ENCODE peak calls at places on chromosomes 11 and 22, in four cellular contexts. T is GM12878, X is WTC11, C is K562. J is an unnamed sample.

GRCh38 chr11:9799901-9800300 is 136.0 kb downstream of the SWAP70 start:
- DNase-seq in C (no peak), T (no peak), X (no peak), J (no peak)

GRCh38 chr11:70387564-70387963 is 10.8 kb upstream of the CTTN start:
- DNase-seq in C (no peak), X (no peak), T (no peak), J (no peak)

GRCh38 chr11:78657441-78657840 is 82.8 kb upstream of the NARS2 start:
- DNase-seq in T (no peak), X (no peak), C (no peak), J (no peak)

GRCh38 chr11:27350503-27350902 is 12.5 kb downstream of the CCDC34 start:
- DNase-seq in C (no peak), T (no peak), X (no peak), J (no peak)

GRCh38 chr11:19437760-19438159 is 197.0 kb upstream of the E2F8 start:
- DNase-seq in X (no peak), C (no peak), T (no peak), J (no peak)

GRCh38 chr11:73729594-73730206 is 31.2 kb downstream of the RAB6A start:
- DNase-seq in X (peak; percentile 67), C (peak; percentile 49), T (no peak), J (peak; percentile 28)

GRCh38 chr11:134675983-134676382 is 263.9 kb upstream of the B3GAT1 start:
- DNase-seq in X (no peak), T (no peak), C (no peak), J (no peak)

GRCh38 chr22:25060522-25061071 is 108.1 kb downstream of the KIAA1671 start:
- DNase-seq in T (no peak), X (no peak), C (peak; percentile 16), J (no peak)

GRCh38 chr11:94650756-94651155 is 83.6 kb downstream of the PIWIL4 start:
- DNase-seq in C (no peak), T (no peak), X (no peak), J (no peak)

GRCh38 chr11:135022430-135022829 is 610.4 kb upstream of the B3GAT1 start:
- DNase-seq in C (no peak), T (no peak), X (no peak), J (no peak)

DNA sequence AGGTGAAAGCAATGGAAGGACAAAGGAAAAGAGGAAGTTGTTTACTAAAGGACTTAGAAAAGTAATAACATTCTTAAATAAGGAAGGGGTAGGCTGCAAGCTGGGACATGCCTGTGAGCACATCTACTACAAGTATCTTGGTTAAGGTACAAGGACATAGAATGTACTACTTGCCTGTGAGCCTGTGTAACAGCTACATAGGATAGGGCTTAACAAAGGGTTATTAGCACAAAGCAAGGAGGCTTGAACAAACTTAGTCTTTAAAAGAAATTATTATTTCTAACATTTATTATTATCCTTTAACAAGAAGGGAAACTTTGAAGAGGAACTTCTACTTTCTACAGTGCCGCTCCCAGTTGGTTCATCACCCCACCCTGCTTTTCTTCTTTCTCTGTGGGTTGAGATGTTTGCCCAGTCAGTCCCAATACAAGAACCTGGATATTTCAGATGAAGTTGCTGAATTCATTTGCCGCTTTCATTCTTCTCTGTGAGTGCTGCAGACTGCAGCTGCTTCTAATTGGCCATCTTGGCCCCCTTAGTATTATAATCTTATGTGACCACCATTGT is 87.5 kb downstream of the PRMT3 start:
- DNase-seq in X (no peak), T (peak; percentile 19), C (no peak), J (no peak)
- TF ChIP-seq NR2C2 in X (no peak), T (no peak), C (no peak), J (no peak)

GRCh38 chr11:112610996-112611795 is 350.0 kb upstream of the NCAM1 start:
- DNase-seq in X (no peak), T (no peak), C (no peak), J (no peak)
- TF ChIP-seq NR2C2 in X (no peak), T (no peak), C (no peak), J (no peak)

DNA sequence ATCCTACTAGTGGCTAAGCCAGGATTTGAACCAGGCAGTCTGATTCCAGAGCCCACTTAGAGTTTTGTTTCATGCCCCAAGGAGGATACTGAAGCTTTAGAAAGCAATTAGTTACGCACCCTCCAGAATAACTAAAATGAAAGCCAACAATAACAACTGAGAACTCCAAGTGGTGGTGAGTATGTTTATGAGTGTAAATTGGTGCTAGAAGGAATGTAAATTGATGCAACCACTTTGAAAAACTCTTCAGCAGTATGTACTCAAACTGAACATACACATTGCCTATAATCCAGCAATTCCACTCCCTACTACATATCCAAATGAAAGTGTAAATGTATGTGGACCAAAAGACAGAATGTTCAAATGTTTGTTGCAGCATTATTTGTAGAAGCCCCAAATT is 6.7 kb upstream of the ARL14EP start:
- DNase-seq in C (no peak), T (no peak), X (no peak), J (no peak)
- TF ChIP-seq NR2C2 in C (no peak), T (no peak), X (no peak), J (no peak)

DNA sequence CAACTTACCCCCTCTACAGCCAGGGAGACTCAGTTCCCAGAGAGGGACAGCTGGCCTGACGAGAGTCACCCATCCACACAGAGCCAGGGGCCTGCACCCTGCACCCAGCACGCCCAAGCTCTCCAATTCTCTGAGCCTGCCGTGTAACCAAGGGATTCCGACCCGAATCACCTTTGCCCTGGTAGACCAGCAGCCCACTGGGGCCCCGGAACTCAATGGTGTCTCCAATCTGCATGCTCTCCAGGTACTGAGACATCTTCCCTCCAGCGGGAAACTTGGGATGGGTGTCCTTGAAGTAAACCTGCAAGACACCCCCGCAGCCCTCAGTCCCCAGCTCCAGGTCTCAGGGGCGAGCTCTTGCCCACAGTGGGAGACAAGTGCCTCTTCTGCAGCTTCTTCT is 12.4 kb downstream of the ATP5MGL start:
- DNase-seq in X (no peak), C (no peak), T (no peak), J (no peak)
- TF ChIP-seq NR2C2 in X (no peak), C (no peak), T (no peak), J (no peak)

GRCh38 chr11:128691802-128692749 is 1.8 kb upstream of the FLI1 start:
- DNase-seq in C (no peak), T (no peak), X (peak; percentile 60), J (no peak)
- TF ChIP-seq NR2C2 in C (no peak), T (no peak), X (no peak), J (no peak)

GRCh38 chr22:49964493-49965290 is 4.1 kb downstream of the PIM3 start:
- DNase-seq in T (no peak), X (no peak), C (no peak), J (no peak)
- TF ChIP-seq NR2C2 in T (no peak), X (no peak), C (no peak), J (no peak)

DNA sequence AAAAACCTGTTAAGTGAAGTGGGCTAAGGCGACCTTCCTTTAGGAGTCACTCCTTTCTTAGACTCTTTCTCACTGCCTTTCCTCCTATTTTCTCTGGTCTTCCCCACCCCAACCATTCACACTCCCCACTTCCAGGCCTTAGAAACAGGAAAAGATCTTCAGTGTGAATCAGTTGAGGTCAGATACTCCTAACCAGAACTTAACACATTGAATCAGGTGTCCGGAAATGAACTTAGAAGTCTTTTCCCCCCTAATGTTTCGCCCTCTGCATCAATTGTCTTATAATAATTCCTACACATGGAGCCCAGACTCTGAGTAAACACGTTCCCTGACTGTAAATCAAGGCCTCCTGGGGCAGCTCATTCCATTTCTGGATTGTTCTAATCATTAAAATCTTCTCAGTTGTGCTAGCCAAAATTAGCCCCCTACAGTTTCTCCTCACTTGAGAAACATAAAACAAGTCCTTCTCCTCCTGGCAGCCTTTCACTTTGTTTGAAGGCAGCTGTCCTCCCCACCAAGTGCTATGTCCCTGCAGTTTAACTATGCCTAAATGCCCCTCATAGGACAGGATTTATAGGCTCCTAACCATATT is 32.7 kb upstream of the USP47 start:
- DNase-seq in X (no peak), C (no peak), T (no peak), J (no peak)
- TF ChIP-seq NR2C2 in X (no peak), C (no peak), T (no peak), J (no peak)

DNA sequence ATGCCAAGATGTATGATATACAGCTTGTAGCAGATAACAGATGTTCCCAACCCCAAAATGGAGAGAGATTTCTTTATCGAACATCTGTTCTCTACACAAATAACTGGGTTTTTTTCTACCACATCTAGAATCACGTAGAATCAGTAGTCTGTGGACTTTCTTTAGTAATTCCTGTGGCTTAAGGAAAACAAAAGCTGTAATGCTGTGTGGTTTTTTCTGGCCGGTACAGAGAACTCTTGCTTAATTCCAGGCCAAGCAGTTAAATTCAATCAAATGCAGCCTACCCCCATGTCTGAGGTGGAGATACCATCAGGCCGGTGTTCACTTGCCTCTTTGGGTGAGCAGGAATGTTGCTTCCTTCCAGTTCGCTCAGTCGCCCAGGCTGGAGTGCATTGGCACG is 303.4 kb downstream of the FAT3 start:
- DNase-seq in T (no peak), X (no peak), C (no peak), J (no peak)
- TF ChIP-seq NR2C2 in T (no peak), X (no peak), C (no peak), J (no peak)

GRCh38 chr11:35030716-35031213 is 108.2 kb upstream of the CD44 start:
- DNase-seq in C (peak; percentile 54), X (no peak), T (no peak), J (no peak)
- TF ChIP-seq NR2C2 in C (no peak), X (no peak), T (no peak), J (no peak)